ENCODE peak calls at places on chromosomes 11 and 22, in nine cellular contexts. Y is BE2C; W is tibial artery; C is epithelial cell of esophagus; E is spleen; M is astrocyte of the cerebellum; N is lower lobe of right lung; X is CD8-positive, alpha-beta T cell; A is IMR-90. U is an unnamed sample.

GRCh38 chr22:50701076-50701419 is 28.4 kb downstream of the SHANK3 start:
- DNase-seq in Y (peak), W (no peak), C (no peak), E (no peak), M (no peak), N (no peak), X (no peak), A (no peak), U (no peak)

GRCh38 chr11:129280027-129280811 is 88.1 kb upstream of the ARHGAP32 start:
- DNase-seq in Y (no peak), W (no peak), C (peak), E (no peak), M (no peak), N (no peak), X (peak), A (peak), U (peak)

GRCh38 chr11:103773059-103773458 is 263.4 kb upstream of the DDI1 start:
- DNase-seq in Y (no peak), W (no peak), C (no peak), E (no peak), M (no peak), N (no peak), X (no peak), A (peak), U (peak)

GRCh38 chr11:72233773-72234513 is 9.4 kb downstream of the INPPL1 start:
- DNase-seq in Y (no peak), W (no peak), C (no peak), E (peak), M (no peak), N (no peak), X (no peak), A (no peak), U (no peak)

GRCh38 chr11:57069942-57070341 is 81.2 kb downstream of the OR5AK2 start:
- DNase-seq in Y (no peak), W (no peak), C (peak), E (no peak), M (no peak), N (no peak), X (no peak), A (no peak), U (peak)

GRCh38 chr11:104422320-104422944 is 258.5 kb upstream of the PDGFD start:
- DNase-seq in Y (no peak), W (no peak), C (no peak), E (peak), M (no peak), N (peak), X (peak), A (no peak), U (no peak)

GRCh38 chr11:122097419-122098001 is 18.5 kb downstream of the BLID start:
- DNase-seq in Y (peak), W (no peak), C (peak), E (no peak), M (no peak), N (no peak), X (no peak), A (peak), U (peak)

GRCh38 chr11:8005556-8005955 is 18.4 kb downstream of the EIF3F start:
- DNase-seq in Y (no peak), W (no peak), C (no peak), E (no peak), M (no peak), N (no peak), X (no peak), A (no peak), U (no peak)

GRCh38 chr22:17791196-17791595 is 16.9 kb upstream of the BID start:
- DNase-seq in Y (no peak), W (no peak), C (no peak), E (no peak), M (no peak), N (no peak), X (no peak), A (no peak), U (no peak)

GRCh38 chr22:17794726-17795125 is 20.5 kb upstream of the BID start:
- DNase-seq in Y (no peak), W (no peak), C (no peak), E (no peak), M (no peak), N (no peak), X (no peak), A (no peak), U (no peak)

GRCh38 chr22:17792854-17793434 is 18.7 kb upstream of the BID start:
- DNase-seq in Y (no peak), W (no peak), C (no peak), E (no peak), M (no peak), N (no peak), X (no peak), A (no peak), U (no peak)

GRCh38 chr22:17789379-17790200 is 15.3 kb upstream of the BID start:
- DNase-seq in Y (no peak), W (no peak), C (no peak), E (no peak), M (no peak), N (no peak), X (no peak), A (no peak), U (no peak)

DNA sequence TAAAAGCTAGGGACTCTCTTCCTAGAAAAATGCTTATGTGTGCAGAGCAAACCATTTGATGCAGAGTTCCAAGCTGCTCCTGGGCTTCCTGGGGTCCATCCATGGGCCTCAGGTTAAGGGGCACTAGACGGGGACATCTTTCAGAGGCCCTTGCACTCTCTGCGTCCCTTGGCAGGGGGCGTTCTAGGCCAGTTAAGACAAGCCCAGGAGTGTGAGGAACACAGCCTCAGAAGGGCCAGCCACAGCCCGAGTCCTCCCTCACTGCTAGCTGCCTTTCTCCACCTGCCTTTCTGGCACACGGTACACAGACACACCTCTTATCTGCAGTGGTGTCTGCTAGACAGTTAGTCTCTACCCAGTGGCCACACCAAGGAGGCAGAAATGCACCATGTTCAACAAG is 18.0 kb upstream of the BID start:
- DNase-seq in Y (no peak), W (no peak), C (no peak), E (no peak), M (no peak), N (no peak), X (no peak), A (no peak), U (no peak)
- TF ChIP-seq CTCF in Y (peak), W (no peak), C (no peak), E (no peak), M (no peak), N (no peak), X (no peak), A (no peak), U (no peak)

DNA sequence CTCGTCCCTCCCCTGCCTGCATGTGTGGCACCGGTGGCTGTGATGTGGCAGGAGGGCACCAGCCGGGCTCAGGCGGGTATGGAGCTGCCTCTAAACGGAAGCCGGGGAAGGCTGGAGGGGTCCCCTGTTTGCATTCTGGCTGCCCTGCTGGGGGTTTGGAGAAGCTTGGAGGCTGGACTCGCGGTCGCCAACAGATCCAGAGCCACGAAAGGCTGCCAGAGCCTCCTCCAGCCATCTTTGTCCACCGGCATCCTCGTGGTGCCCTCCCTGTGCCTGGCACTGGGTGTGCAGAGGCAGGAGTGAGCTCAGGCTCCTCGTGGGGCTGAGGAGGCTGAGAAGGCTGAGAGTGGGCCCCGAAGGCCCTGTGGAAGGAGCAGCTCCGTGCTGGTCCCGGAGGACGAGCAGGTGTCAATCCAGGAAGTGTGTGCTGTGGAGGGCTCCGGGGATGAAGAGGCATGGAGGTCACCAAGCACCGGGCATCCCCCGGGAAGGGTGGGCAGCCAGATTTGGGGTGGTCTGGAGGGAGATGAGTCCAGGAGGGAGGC is 937 bp downstream of the KDELR3 start:
- DNase-seq in Y (no peak), W (no peak), C (no peak), E (peak), M (no peak), N (peak), X (no peak), A (no peak), U (no peak)
- H3K4me3 ChIP-seq in Y (no peak), W (peak), C (no peak), E (no peak), M (peak), N (peak), X (no peak), A (peak), U (peak)

GRCh38 chr11:12186683-12187082 is 76.3 kb downstream of the MICAL2 start:
- DNase-seq in Y (no peak), W (no peak), C (no peak), E (no peak), M (no peak), N (no peak), X (no peak), A (no peak), U (no peak)

GRCh38 chr11:12184696-12185095 is 74.3 kb downstream of the MICAL2 start:
- DNase-seq in Y (no peak), W (no peak), C (no peak), E (no peak), M (no peak), N (no peak), X (no peak), A (peak), U (no peak)

GRCh38 chr11:12187399-12187798 is 77.0 kb downstream of the MICAL2 start:
- DNase-seq in Y (no peak), W (no peak), C (peak), E (no peak), M (no peak), N (no peak), X (no peak), A (peak), U (no peak)

GRCh38 chr11:12185106-12185690 is 74.8 kb downstream of the MICAL2 start:
- DNase-seq in Y (no peak), W (no peak), C (no peak), E (no peak), M (no peak), N (no peak), X (no peak), A (no peak), U (no peak)

DNA sequence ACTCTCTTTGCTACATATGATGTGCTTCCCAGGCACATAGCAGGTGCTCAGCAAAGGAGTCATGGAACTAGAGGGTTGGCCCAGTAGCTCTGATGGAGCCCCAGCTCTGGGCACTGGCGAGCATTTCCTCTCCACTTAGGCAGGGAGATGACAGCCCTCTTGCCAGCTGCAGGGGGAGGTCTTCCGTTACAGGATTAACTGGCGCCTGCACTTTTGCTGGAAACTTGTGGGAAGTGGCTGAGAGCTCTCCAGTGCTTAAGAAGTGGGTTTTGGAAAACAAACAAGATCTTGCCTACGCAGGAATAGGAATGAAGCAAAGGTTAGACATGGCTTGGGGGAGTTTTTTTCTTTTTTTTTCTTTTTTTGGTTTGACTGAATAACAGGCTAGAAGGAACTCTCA is 75.5 kb downstream of the MICAL2 start:
- DNase-seq in Y (no peak), W (no peak), C (no peak), E (no peak), M (no peak), N (peak), X (no peak), A (peak), U (peak)
- TF ChIP-seq CTCF in Y (no peak), W (peak), C (no peak), E (no peak), M (no peak), N (peak), X (no peak), A (no peak), U (no peak)

GRCh38 chr11:65789230-65790103 is 2.6 kb downstream of the OVOL1 start:
- DNase-seq in Y (no peak), W (no peak), C (no peak), E (no peak), M (no peak), N (no peak), X (no peak), A (no peak), U (no peak)
- H3K4me3 ChIP-seq in Y (no peak), W (no peak), C (no peak), E (no peak), M (no peak), N (no peak), X (no peak), A (no peak), U (no peak)

GRCh38 chr22:20153945-20154344 is 3.1 kb upstream of the CCDC188 start:
- DNase-seq in Y (no peak), W (no peak), C (no peak), E (no peak), M (no peak), N (no peak), X (no peak), A (peak), U (no peak)
- TF ChIP-seq CTCF in Y (peak), W (no peak), C (no peak), E (no peak), M (no peak), N (no peak), X (no peak), A (no peak), U (no peak)

DNA sequence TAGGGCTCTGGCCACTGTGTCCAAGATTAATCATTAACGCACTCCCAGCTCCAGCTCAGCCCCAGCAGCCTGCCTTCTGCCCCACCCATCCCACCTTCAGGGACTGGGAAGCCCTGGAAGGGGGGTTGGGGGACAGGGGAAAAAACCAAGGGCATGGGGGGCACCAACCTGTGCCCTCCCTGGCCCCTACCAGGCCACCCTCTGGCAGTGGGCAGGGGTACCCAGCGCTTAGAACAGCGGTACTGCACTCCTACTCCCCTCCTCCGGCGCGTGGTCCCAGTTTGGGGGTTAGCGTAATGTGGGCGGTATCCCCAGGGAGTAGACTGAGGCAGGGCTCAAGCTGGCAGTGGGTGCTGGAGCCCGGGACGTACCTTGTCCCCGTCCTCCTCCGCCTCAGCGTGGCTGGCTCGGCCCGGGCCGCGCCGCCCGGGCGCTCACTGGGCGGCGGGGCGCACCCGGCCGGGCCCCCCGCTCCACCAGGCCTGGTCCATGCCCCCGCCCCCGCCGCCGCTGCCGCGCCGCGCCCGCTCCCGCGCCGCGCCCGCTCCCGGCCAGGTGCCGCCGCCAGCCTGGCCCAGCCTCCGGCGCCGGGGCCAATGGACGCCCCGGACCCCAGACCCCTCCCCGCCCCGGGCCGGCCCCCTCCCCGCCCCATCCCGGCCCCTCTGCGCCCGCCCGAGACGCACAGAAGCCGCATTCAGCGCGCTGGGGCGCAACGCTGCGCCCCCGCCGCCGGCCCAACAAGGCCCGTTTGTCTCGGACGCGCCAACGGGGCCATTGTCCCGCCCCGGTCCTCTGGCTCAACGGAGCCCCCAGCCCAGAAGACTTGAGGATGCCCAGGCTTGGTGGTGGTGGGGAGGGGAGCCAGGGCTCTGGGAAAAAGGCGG is at the start of gene GAL3ST1:
- DNase-seq in Y (peak), W (no peak), C (no peak), E (no peak), M (no peak), N (no peak), X (no peak), A (no peak), U (no peak)
- H3K4me3 ChIP-seq in Y (peak), W (peak), C (no peak), E (no peak), M (peak), N (peak), X (no peak), A (no peak), U (no peak)

GRCh38 chr22:38304526-38304925 is 12.7 kb downstream of the CSNK1E start:
- DNase-seq in Y (no peak), W (no peak), C (no peak), E (no peak), M (no peak), N (no peak), X (no peak), A (no peak), U (no peak)
- TF ChIP-seq CTCF in Y (no peak), W (peak), C (no peak), E (no peak), M (no peak), N (no peak), X (no peak), A (peak), U (peak)